ENCODE peak calls at places on chromosomes 12 and 14, in four cellular contexts. B, L, G and K are unnamed samples.

GRCh38 chr14:57461777-57462320 is 31.8 kb downstream of the CCDC198 start:
- DNase-seq in B (no peak), G (no peak), L (no peak), K (no peak)

GRCh38 chr14:106185837-106186233 is 659.5 kb downstream of the TMEM121 start:
- DNase-seq in L (no peak), G (peak), B (no peak), K (no peak)

GRCh38 chr12:127822743-127823433 is 444.1 kb upstream of the TMEM132C start:
- DNase-seq in B (no peak), L (no peak), G (no peak), K (no peak)

GRCh38 chr12:90275088-90275487 is 566.5 kb upstream of the ATP2B1 start:
- DNase-seq in B (no peak), G (no peak), L (no peak), K (no peak)

GRCh38 chr12:122081697-122082221 is 3.2 kb downstream of the MLXIP start:
- DNase-seq in G (peak), L (no peak), B (no peak), K (no peak)

GRCh38 chr12:109423392-109423791 is 53.7 kb downstream of the KCTD10 start:
- DNase-seq in L (no peak), G (no peak), B (no peak), K (no peak)

GRCh38 chr14:97275276-97275675 is 478.1 kb downstream of the VRK1 start:
- DNase-seq in L (no peak), B (no peak), G (no peak), K (no peak)

GRCh38 chr12:67355428-67356385 is 86.5 kb downstream of the CAND1 start:
- DNase-seq in G (peak), L (peak), B (no peak), K (peak)

GRCh38 chr12:102342281-102343006 is 137.9 kb downstream of the IGF1 start:
- DNase-seq in B (no peak), L (peak), G (no peak), K (no peak)

GRCh38 chr12:81261508-81262207 is 183.8 kb downstream of the ACSS3 start:
- DNase-seq in L (no peak), B (no peak), G (no peak), K (peak)

GRCh38 chr14:50233335-50234250 is 2.2 kb upstream of the SOS2 start:
- DNase-seq in B (no peak), G (no peak), L (peak), K (peak)

GRCh38 chr12:4588916-4589315 is 26.9 kb downstream of the DYRK4 start:
- DNase-seq in B (no peak), G (no peak), L (no peak), K (no peak)

GRCh38 chr12:125184213-125184952 is 119.1 kb downstream of the AACS start:
- DNase-seq in G (no peak), B (no peak), L (no peak), K (no peak)

GRCh38 chr12:65279387-65280112 is 1.1 kb downstream of the MSRB3 start:
- DNase-seq in B (no peak), L (no peak), G (no peak), K (no peak)

GRCh38 chr14:56490379-56490778 is 89.2 kb upstream of the TMEM260 start:
- DNase-seq in G (peak), L (peak), B (no peak), K (peak)

GRCh38 chr12:109433618-109434017 is 43.5 kb downstream of the KCTD10 start:
- DNase-seq in G (peak), B (peak), L (no peak), K (peak)

GRCh38 chr12:130863298-130863697 is 8.6 kb upstream of the RAN start:
- DNase-seq in L (peak), G (no peak), B (no peak), K (no peak)

GRCh38 chr12:130858084-130858483 is 13.8 kb upstream of the RAN start:
- DNase-seq in B (no peak), L (no peak), G (no peak), K (no peak)

GRCh38 chr12:130859128-130859527 is 12.7 kb upstream of the RAN start:
- DNase-seq in L (no peak), B (no peak), G (peak), K (no peak)

GRCh38 chr12:130862161-130862560 is 9.7 kb upstream of the RAN start:
- DNase-seq in L (no peak), B (no peak), G (no peak), K (no peak)

GRCh38 chr12:130860311-130860710 is 11.6 kb upstream of the RAN start:
- DNase-seq in G (no peak), L (no peak), B (no peak), K (no peak)
- TF ChIP-seq ELF4 in G (no peak), L (no peak), B (no peak), K (no peak)

DNA sequence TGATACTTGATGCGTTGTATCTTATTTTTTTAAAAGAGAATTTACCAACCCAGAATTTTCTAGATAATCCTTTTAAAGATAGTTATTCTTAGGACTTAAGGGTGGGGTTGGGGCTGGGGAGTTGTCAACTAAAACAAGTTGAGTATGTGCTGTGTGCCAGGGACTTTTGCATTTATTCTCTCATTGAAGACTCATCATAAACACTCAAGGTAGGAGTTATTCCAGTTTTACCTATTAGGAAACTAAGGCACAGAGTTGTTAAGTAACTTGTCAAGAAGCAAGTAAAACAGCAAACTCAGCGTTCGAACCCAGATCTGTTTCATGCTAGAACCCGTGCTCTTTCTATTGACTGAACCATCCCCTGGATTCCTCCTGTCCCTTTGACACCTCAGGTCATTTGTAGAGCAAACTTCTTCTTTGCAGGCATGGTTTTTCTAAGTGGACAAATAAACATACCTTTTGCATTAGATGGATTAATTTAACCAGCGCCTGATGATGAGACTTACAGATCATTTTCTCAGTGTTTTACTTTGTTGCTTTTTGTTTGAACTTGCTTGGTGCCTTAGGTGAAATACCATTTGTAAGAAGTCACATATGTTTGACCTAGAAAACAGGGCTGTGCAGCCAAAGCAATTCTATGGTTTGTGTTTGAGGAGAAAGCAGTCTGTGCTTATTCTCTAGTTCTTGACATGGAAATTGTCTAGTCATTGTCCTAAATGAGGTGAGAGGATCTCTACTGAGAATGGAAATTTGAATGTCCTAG is 110.9 kb downstream of the DIP2B start:
- DNase-seq in L (no peak), B (no peak), G (peak), K (no peak)
- TF ChIP-seq ELF4 in L (no peak), B (no peak), G (no peak), K (no peak)

GRCh38 chr12:60266381-60266852 is 670.6 kb downstream of the SLC16A7 start:
- DNase-seq in B (no peak), L (peak), G (no peak), K (no peak)
- TF ChIP-seq ELF4 in B (no peak), L (no peak), G (no peak), K (no peak)

GRCh38 chr14:64080452-64080851 is 213.7 kb downstream of the ESR2 start:
- DNase-seq in B (no peak), L (no peak), G (no peak), K (no peak)

GRCh38 chr14:64069634-64070359 is 217.0 kb downstream of the SYNE2 start:
- DNase-seq in G (no peak), B (no peak), L (no peak), K (no peak)

DNA sequence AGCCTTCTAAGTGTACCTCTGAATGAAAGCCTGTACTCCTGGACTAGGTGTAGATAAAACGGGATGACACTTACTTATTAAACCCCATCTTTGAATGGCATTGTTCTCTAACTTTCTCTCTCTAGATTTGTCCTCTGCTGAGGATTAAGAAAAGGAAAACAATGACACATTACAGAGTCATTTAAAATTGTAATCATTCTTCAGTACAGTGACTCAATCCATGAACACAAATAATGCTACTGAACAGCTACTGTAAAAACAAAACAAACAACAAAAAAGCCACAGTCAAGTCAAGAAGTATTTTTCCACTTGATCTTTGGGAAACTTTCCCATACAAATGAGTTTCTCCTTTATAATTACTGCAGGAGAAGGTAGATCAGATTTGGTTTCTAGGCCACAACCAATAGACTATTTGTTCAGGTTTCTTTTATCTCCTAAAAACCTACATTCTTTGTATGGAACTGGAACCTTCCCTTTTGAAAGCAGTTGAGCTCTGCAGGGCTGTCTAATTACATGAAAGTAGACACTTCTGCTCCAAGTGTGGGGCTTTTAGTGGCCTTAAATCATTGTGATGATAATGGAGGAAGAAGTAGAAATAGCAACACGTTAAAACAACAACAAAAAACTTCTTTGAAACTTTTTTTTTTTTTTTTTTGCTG is 219.1 kb downstream of the ESR2 start:
- DNase-seq in G (no peak), B (no peak), L (no peak), K (no peak)
- TF ChIP-seq ELF4 in G (no peak), B (no peak), L (no peak), K (no peak)